ENCODE peak calls at places on chromosomes 7 and 10, in six cellular contexts. One of them, this sample, is unnamed.

GRCh38 chr7:2243483-2243840 is 1.4 kb downstream of the NUDT1 start:
- DNase-seq in NB4: no peak
- DNase-seq in WTC11: no peak
- DNase-seq in cardiac fibroblast: no peak
- DNase-seq in dorsolateral prefrontal cortex: no peak
- DNase-seq in body of pancreas: no peak
- DNase-seq in this sample: no peak

GRCh38 chr10:131549116-131549515 is 237.6 kb upstream of the TCERG1L start:
- DNase-seq in NB4: no peak
- DNase-seq in dorsolateral prefrontal cortex: no peak
- DNase-seq in WTC11: no peak
- DNase-seq in body of pancreas: no peak
- DNase-seq in cardiac fibroblast: no peak
- DNase-seq in this sample: no peak

GRCh38 chr10:97796651-97797050 is 24.9 kb upstream of the SFRP5 start:
- DNase-seq in body of pancreas: no peak
- DNase-seq in NB4: no peak
- DNase-seq in cardiac fibroblast: no peak
- DNase-seq in WTC11: no peak
- DNase-seq in dorsolateral prefrontal cortex: no peak
- DNase-seq in this sample: no peak

GRCh38 chr10:90939648-90940047 is 18.8 kb upstream of the ANKRD1 start:
- DNase-seq in body of pancreas: no peak
- DNase-seq in NB4: no peak
- DNase-seq in cardiac fibroblast: no peak
- DNase-seq in dorsolateral prefrontal cortex: no peak
- DNase-seq in WTC11: no peak
- DNase-seq in this sample: no peak

GRCh38 chr7:27169658-27170493 is 4.2 kb downstream of the HOXA10 start:
- DNase-seq in dorsolateral prefrontal cortex: no peak
- DNase-seq in NB4: no peak
- DNase-seq in WTC11: peak; percentile 64
- DNase-seq in cardiac fibroblast: no peak
- DNase-seq in body of pancreas: no peak
- DNase-seq in this sample: peak; percentile 66

GRCh38 chr7:31002256-31002655 is 38.5 kb downstream of the GHRHR start:
- DNase-seq in WTC11: no peak
- DNase-seq in cardiac fibroblast: no peak
- DNase-seq in body of pancreas: no peak
- DNase-seq in dorsolateral prefrontal cortex: no peak
- DNase-seq in NB4: no peak
- DNase-seq in this sample: peak; percentile 1

GRCh38 chr7:129515381-129515780 is 13.1 kb downstream of the SMKR1 start:
- DNase-seq in body of pancreas: no peak
- DNase-seq in dorsolateral prefrontal cortex: no peak
- DNase-seq in cardiac fibroblast: no peak
- DNase-seq in WTC11: no peak
- DNase-seq in NB4: no peak
- DNase-seq in this sample: no peak

GRCh38 chr10:119305860-119306513 is 98.6 kb downstream of the GRK5 start:
- DNase-seq in cardiac fibroblast: peak; percentile 94
- DNase-seq in dorsolateral prefrontal cortex: no peak
- DNase-seq in WTC11: no peak
- DNase-seq in body of pancreas: peak; percentile 52
- DNase-seq in NB4: peak; percentile 99
- DNase-seq in this sample: peak; percentile 90

GRCh38 chr7:93890041-93890463 is 501 bp downstream of the TFPI2 start:
- DNase-seq in dorsolateral prefrontal cortex: no peak
- DNase-seq in body of pancreas: peak; percentile 41
- DNase-seq in cardiac fibroblast: peak; percentile 72
- DNase-seq in NB4: no peak
- DNase-seq in WTC11: peak; percentile 68
- DNase-seq in this sample: no peak

GRCh38 chr7:2002561-2003450 is 229.9 kb downstream of the MAD1L1 start:
- DNase-seq in cardiac fibroblast: no peak
- DNase-seq in WTC11: peak; percentile 7
- DNase-seq in body of pancreas: peak; percentile 7
- DNase-seq in dorsolateral prefrontal cortex: no peak
- DNase-seq in NB4: no peak
- DNase-seq in this sample: no peak

GRCh38 chr7:44272981-44273380 is 52.4 kb downstream of the CAMK2B start:
- DNase-seq in NB4: no peak
- DNase-seq in dorsolateral prefrontal cortex: no peak
- DNase-seq in cardiac fibroblast: no peak
- DNase-seq in WTC11: no peak
- DNase-seq in body of pancreas: no peak
- DNase-seq in this sample: no peak

GRCh38 chr7:102978280-102978679 is 65.5 kb downstream of the LRRC17 start:
- DNase-seq in body of pancreas: peak; percentile 82
- DNase-seq in WTC11: no peak
- DNase-seq in NB4: peak; percentile 78
- DNase-seq in cardiac fibroblast: peak; percentile 90
- DNase-seq in dorsolateral prefrontal cortex: no peak
- DNase-seq in this sample: peak; percentile 82

GRCh38 chr10:46232666-46233065 is 54.1 kb upstream of the ANTXRL start:
- DNase-seq in NB4: no peak
- DNase-seq in cardiac fibroblast: no peak
- DNase-seq in WTC11: no peak
- DNase-seq in body of pancreas: no peak
- DNase-seq in dorsolateral prefrontal cortex: no peak
- DNase-seq in this sample: no peak

GRCh38 chr7:95264225-95264927 is 60.0 kb downstream of the PON1 start:
- DNase-seq in WTC11: no peak
- DNase-seq in cardiac fibroblast: peak; percentile 81
- DNase-seq in body of pancreas: no peak
- DNase-seq in dorsolateral prefrontal cortex: no peak
- DNase-seq in NB4: no peak
- DNase-seq in this sample: peak; percentile 7

GRCh38 chr7:298375-298702 is 8.4 kb downstream of the FOXL3 start:
- DNase-seq in WTC11: no peak
- DNase-seq in cardiac fibroblast: no peak
- DNase-seq in dorsolateral prefrontal cortex: no peak
- DNase-seq in NB4: no peak
- DNase-seq in body of pancreas: no peak
- DNase-seq in this sample: no peak

GRCh38 chr10:58873161-58873560 is 303.3 kb upstream of the PHYHIPL start:
- DNase-seq in body of pancreas: no peak
- DNase-seq in NB4: no peak
- DNase-seq in dorsolateral prefrontal cortex: no peak
- DNase-seq in WTC11: no peak
- DNase-seq in cardiac fibroblast: no peak
- DNase-seq in this sample: no peak

GRCh38 chr10:24209421-24209770 is 458 bp downstream of the KIAA1217 start:
- DNase-seq in cardiac fibroblast: peak; percentile 28
- DNase-seq in WTC11: no peak
- DNase-seq in body of pancreas: no peak
- DNase-seq in dorsolateral prefrontal cortex: no peak
- DNase-seq in NB4: no peak
- DNase-seq in this sample: peak; percentile 43

GRCh38 chr7:9711259-9711658 is 1262.4 kb upstream of the PHF14 start:
- DNase-seq in NB4: no peak
- DNase-seq in cardiac fibroblast: no peak
- DNase-seq in WTC11: no peak
- DNase-seq in dorsolateral prefrontal cortex: no peak
- DNase-seq in body of pancreas: no peak
- DNase-seq in this sample: no peak

GRCh38 chr10:58896229-58896628 is 280.2 kb upstream of the PHYHIPL start:
- DNase-seq in body of pancreas: no peak
- DNase-seq in WTC11: no peak
- DNase-seq in dorsolateral prefrontal cortex: no peak
- DNase-seq in cardiac fibroblast: no peak
- DNase-seq in NB4: no peak
- DNase-seq in this sample: no peak

GRCh38 chr7:18175801-18176450 is 148.3 kb upstream of the PRPS1L1 start:
- DNase-seq in cardiac fibroblast: peak; percentile 37
- DNase-seq in WTC11: no peak
- DNase-seq in dorsolateral prefrontal cortex: no peak
- DNase-seq in body of pancreas: no peak
- DNase-seq in NB4: no peak
- DNase-seq in this sample: no peak

GRCh38 chr7:23530355-23530754 is 1.4 kb downstream of the TRA2A start:
- DNase-seq in body of pancreas: no peak
- DNase-seq in dorsolateral prefrontal cortex: no peak
- DNase-seq in cardiac fibroblast: peak; percentile 54
- DNase-seq in WTC11: no peak
- DNase-seq in NB4: peak; percentile 62
- DNase-seq in this sample: peak; percentile 13

GRCh38 chr10:82282782-82283456 is 407.9 kb downstream of the NRG3 start:
- DNase-seq in WTC11: no peak
- DNase-seq in NB4: no peak
- DNase-seq in dorsolateral prefrontal cortex: no peak
- DNase-seq in body of pancreas: no peak
- DNase-seq in cardiac fibroblast: no peak
- DNase-seq in this sample: no peak

GRCh38 chr7:105015631-105015965 is 1.6 kb downstream of the KMT2E start:
- DNase-seq in body of pancreas: no peak
- DNase-seq in WTC11: no peak
- DNase-seq in dorsolateral prefrontal cortex: peak; percentile 43
- DNase-seq in cardiac fibroblast: peak; percentile 36
- DNase-seq in NB4: peak; percentile 65
- DNase-seq in this sample: no peak

GRCh38 chr7:122307228-122307619 is 2.7 kb upstream of the FEZF1 start:
- DNase-seq in cardiac fibroblast: no peak
- DNase-seq in NB4: no peak
- DNase-seq in WTC11: peak; percentile 54
- DNase-seq in body of pancreas: no peak
- DNase-seq in dorsolateral prefrontal cortex: no peak
- DNase-seq in this sample: no peak

GRCh38 chr10:56507033-56507432 is 146.0 kb upstream of the ZWINT start:
- DNase-seq in body of pancreas: no peak
- DNase-seq in dorsolateral prefrontal cortex: no peak
- DNase-seq in WTC11: no peak
- DNase-seq in cardiac fibroblast: no peak
- DNase-seq in NB4: no peak
- DNase-seq in this sample: no peak

GRCh38 chr7:99579956-99580777 is 17.9 kb upstream of the TMEM225B start:
- DNase-seq in NB4: peak; percentile 43
- DNase-seq in cardiac fibroblast: peak; percentile 35
- DNase-seq in WTC11: peak; percentile 81
- DNase-seq in dorsolateral prefrontal cortex: peak; percentile 57
- DNase-seq in body of pancreas: peak; percentile 38
- DNase-seq in this sample: no peak

GRCh38 chr7:76233538-76234281 is 32.0 kb downstream of the SRRM3 start:
- DNase-seq in WTC11: peak; percentile 27
- DNase-seq in body of pancreas: no peak
- DNase-seq in NB4: no peak
- DNase-seq in dorsolateral prefrontal cortex: no peak
- DNase-seq in cardiac fibroblast: peak; percentile 39
- DNase-seq in this sample: no peak

GRCh38 chr7:125661677-125662076 is 732.1 kb upstream of the POT1 start:
- DNase-seq in body of pancreas: peak; percentile 19
- DNase-seq in NB4: peak; percentile 37
- DNase-seq in cardiac fibroblast: no peak
- DNase-seq in dorsolateral prefrontal cortex: no peak
- DNase-seq in WTC11: no peak
- DNase-seq in this sample: no peak

GRCh38 chr7:144517762-144518161 is 114.3 kb upstream of the NOBOX start:
- DNase-seq in cardiac fibroblast: no peak
- DNase-seq in dorsolateral prefrontal cortex: no peak
- DNase-seq in WTC11: no peak
- DNase-seq in body of pancreas: no peak
- DNase-seq in NB4: no peak
- DNase-seq in this sample: no peak

GRCh38 chr10:88565072-88565471 is 18.0 kb downstream of the RNLS start:
- DNase-seq in dorsolateral prefrontal cortex: no peak
- DNase-seq in body of pancreas: no peak
- DNase-seq in WTC11: no peak
- DNase-seq in cardiac fibroblast: peak; percentile 76
- DNase-seq in NB4: peak; percentile 58
- DNase-seq in this sample: peak; percentile 43

GRCh38 chr10:67808706-67809105 is 29.3 kb downstream of the DNAJC12 start:
- DNase-seq in cardiac fibroblast: no peak
- DNase-seq in dorsolateral prefrontal cortex: peak; percentile 77
- DNase-seq in body of pancreas: no peak
- DNase-seq in WTC11: no peak
- DNase-seq in NB4: no peak
- DNase-seq in this sample: no peak

This sample was measured in HFFc6.